ENCODE peak calls at places on chromosomes 16 and 17, in five cellular contexts. N is fibroblast of the conjunctiva; H is fibroblast of pulmonary artery; Z is hepatic stellate cell; A is activated T-helper 2 cell treated with anti-CD3 and anti-CD28 coated beads, Interferon-gamma antibody, Interleukin-2, Interleukin-4, amounts not matched to agents 10 μg/mL and 5 μg/mL and 100 μg/mL, durations not matched to agents 14 hours and 24 hours and 36 hours. B is an unnamed sample.

GRCh38 chr16:19860146-19861030 is 24.3 kb downstream of the GPRC5B start:
- DNase-seq in N (peak; percentile 13), H (peak; percentile 42), Z (peak; percentile 53), A (no peak), B (no peak)

GRCh38 chr16:10729649-10730048 is 14.0 kb upstream of the NUBP1 start:
- DNase-seq in N (peak; percentile 6), H (peak; percentile 42), Z (no peak), A (no peak), B (no peak)

GRCh38 chr17:57107498-57108101 is 22.6 kb downstream of the AKAP1 start:
- DNase-seq in N (no peak), H (no peak), Z (no peak), A (no peak), B (no peak)

GRCh38 chr16:81137012-81137335 is 40.8 kb upstream of the GCSH start:
- DNase-seq in N (peak; percentile 13), H (peak; percentile 15), Z (peak; percentile 26), A (no peak), B (no peak)

GRCh38 chr17:51439395-51440229 is 179.3 kb downstream of the UTP18 start:
- DNase-seq in N (no peak), H (peak; percentile 15), Z (no peak), A (no peak), B (no peak)

GRCh38 chr16:4315185-4316102 is at the start of gene GLIS2:
- DNase-seq in N (peak; percentile 67), H (peak; percentile 85), Z (peak; percentile 93), A (no peak), B (no peak)

GRCh38 chr17:15951368-15952047 is 6.6 kb downstream of the ADORA2B start:
- DNase-seq in N (no peak), H (no peak), Z (no peak), A (no peak), B (no peak)

GRCh38 chr17:69607162-69607834 is 192.8 kb downstream of the MAP2K6 start:
- DNase-seq in N (peak; percentile 84), H (peak; percentile 88), Z (peak; percentile 25), A (peak; percentile 26), B (peak; percentile 29)

GRCh38 chr16:11059588-11059987 is 115.2 kb downstream of the CLEC16A start:
- DNase-seq in N (no peak), H (no peak), Z (no peak), A (no peak), B (no peak)

GRCh38 chr16:28259091-28259780 is 33.1 kb upstream of the SBK1 start:
- DNase-seq in N (no peak), H (no peak), Z (no peak), A (no peak), B (no peak)

GRCh38 chr17:38572665-38573365 is 32.9 kb downstream of the SRCIN1 start:
- DNase-seq in N (no peak), H (no peak), Z (no peak), A (no peak), B (no peak)

GRCh38 chr16:5026664-5027063 is 7.1 kb downstream of the NAGPA start:
- DNase-seq in N (no peak), H (no peak), Z (no peak), A (no peak), B (no peak)

GRCh38 chr17:74859439-74860228 is at the start of gene GRIN2C:
- DNase-seq in N (no peak), H (no peak), Z (no peak), A (no peak), B (peak; percentile 42)

GRCh38 chr16:67207857-67208524 is 9.1 kb downstream of the ELMO3 start:
- DNase-seq in N (no peak), H (no peak), Z (peak; percentile 81), A (no peak), B (no peak)

GRCh38 chr17:51764387-51764971 is 394.0 kb downstream of the CA10 start:
- DNase-seq in N (peak; percentile 49), H (peak; percentile 75), Z (peak; percentile 34), A (peak; percentile 36), B (peak; percentile 21)

GRCh38 chr16:1048442-1049112 is 24.0 kb upstream of the SSTR5 start:
- DNase-seq in N (peak; percentile 9), H (peak; percentile 39), Z (peak; percentile 76), A (no peak), B (peak; percentile 36)

GRCh38 chr17:76554131-76554530 is 14.3 kb downstream of the PRCD start:
- DNase-seq in N (no peak), H (no peak), Z (no peak), A (no peak), B (no peak)

GRCh38 chr17:30824002-30824355 is 513 bp downstream of the CRLF3 start:
- DNase-seq in N (no peak), H (peak; percentile 10), Z (peak; percentile 52), A (no peak), B (peak; percentile 57)

GRCh38 chr17:58756246-58757161 is 850 bp downstream of the PPM1E start:
- DNase-seq in N (no peak), H (peak; percentile 4), Z (peak; percentile 15), A (no peak), B (peak; percentile 27)

GRCh38 chr17:75641343-75641742 is 8.1 kb downstream of the SMIM5 start:
- DNase-seq in N (no peak), H (no peak), Z (no peak), A (no peak), B (no peak)

GRCh38 chr16:88940196-88941050 is 36.6 kb downstream of the CBFA2T3 start:
- DNase-seq in N (no peak), H (no peak), Z (peak; percentile 53), A (no peak), B (no peak)

GRCh38 chr17:62101090-62101489 is 36.0 kb upstream of the MED13 start:
- DNase-seq in N (no peak), H (no peak), Z (no peak), A (no peak), B (no peak)

GRCh38 chr17:56125830-56126819 is 27.1 kb upstream of the ANKFN1 start:
- DNase-seq in N (peak; percentile 80), H (peak; percentile 53), Z (peak; percentile 5), A (no peak), B (peak; percentile 3)

GRCh38 chr16:47182318-47182717 is 38.6 kb upstream of the NETO2 start:
- DNase-seq in N (no peak), H (no peak), Z (no peak), A (no peak), B (no peak)

GRCh38 chr17:75738218-75738802 is 17.1 kb downstream of the ITGB4 start:
- DNase-seq in N (no peak), H (peak; percentile 26), Z (peak; percentile 50), A (no peak), B (no peak)

GRCh38 chr16:354971-355441 is 2.5 kb upstream of the AXIN1 start:
- DNase-seq in N (no peak), H (no peak), Z (no peak), A (no peak), B (peak; percentile 36)

GRCh38 chr17:1792495-1793446 is 30.9 kb downstream of the SERPINF1 start:
- DNase-seq in N (no peak), H (no peak), Z (no peak), A (no peak), B (no peak)

GRCh38 chr17:2423271-2423670 is 22.4 kb upstream of the MNT start:
- DNase-seq in N (no peak), H (no peak), Z (no peak), A (no peak), B (no peak)

GRCh38 chr17:76868669-76869208 is 535 bp downstream of the MGAT5B start:
- DNase-seq in N (no peak), H (no peak), Z (no peak), A (no peak), B (peak; percentile 10)

GRCh38 chr16:83774066-83774465 is 33.7 kb upstream of the HSBP1 start:
- DNase-seq in N (no peak), H (no peak), Z (no peak), A (no peak), B (no peak)

B was measured in stimulated activated naive CD8-positive, alpha-beta T cell treated with anti-CD3 and anti-CD28 coated beads, Interleukin-15, Interleukin-2, amounts not matched to agents 100 U/mL and 50 U/mL, for 24 hours.